ENCODE peak calls at places on chromosome 15, in nine cellular contexts. P is CD4-positive, alpha-beta T cell; Q is colonic mucosa; D is H1; W is ovary; E is upper lobe of right lung; L is B cell; O is fibroblast of lung; U is omental fat pad. G is an unnamed sample.

GRCh38 chr15:22958487-22959280 is 21.5 kb downstream of the CYFIP1 start:
- DNase-seq in P (no peak), Q (no peak), D (no peak), W (no peak), E (no peak), L (no peak), O (no peak), U (no peak), G (no peak)

GRCh38 chr15:58758141-58758540 is 8.6 kb upstream of the ADAM10 start:
- DNase-seq in P (no peak), Q (no peak), D (no peak), W (no peak), E (no peak), L (no peak), O (no peak), U (no peak), G (no peak)

GRCh38 chr15:82945326-82945725 is 7.2 kb downstream of the HOMER2 start:
- DNase-seq in P (no peak), Q (no peak), D (no peak), W (no peak), E (no peak), L (no peak), O (no peak), U (no peak), G (no peak)

GRCh38 chr15:98649996-98650870 is 1.9 kb downstream of the IGF1R start:
- DNase-seq in P (peak; percentile 25), Q (peak; percentile 53), D (no peak), W (peak; percentile 68), E (peak; percentile 76), L (no peak), O (peak; percentile 53), U (no peak), G (no peak)

GRCh38 chr15:66401130-66402021 is 14.7 kb downstream of the MAP2K1 start:
- DNase-seq in P (no peak), Q (no peak), D (no peak), W (no peak), E (no peak), L (no peak), O (peak; percentile 30), U (no peak), G (no peak)

GRCh38 chr15:49044761-49045571 is 1.3 kb downstream of the SECISBP2L start:
- DNase-seq in P (no peak), Q (no peak), D (no peak), W (no peak), E (no peak), L (no peak), O (peak; percentile 16), U (no peak), G (no peak)

GRCh38 chr15:76199106-76200082 is 111.9 kb downstream of the ETFA start:
- DNase-seq in P (no peak), Q (no peak), D (no peak), W (no peak), E (peak; percentile 36), L (no peak), O (peak; percentile 87), U (peak; percentile 4), G (no peak)

GRCh38 chr15:83287541-83288027 is 3.1 kb upstream of the BNC1 start:
- DNase-seq in P (no peak), Q (no peak), D (no peak), W (no peak), E (no peak), L (no peak), O (peak; percentile 99), U (no peak), G (no peak)

GRCh38 chr15:40892449-40893012 is 1.7 kb upstream of the VPS18 start:
- DNase-seq in P (no peak), Q (no peak), D (no peak), W (no peak), E (no peak), L (no peak), O (no peak), U (no peak), G (no peak)

GRCh38 chr15:40891810-40892448 is 2.3 kb upstream of the VPS18 start:
- DNase-seq in P (no peak), Q (peak; percentile 76), D (no peak), W (no peak), E (no peak), L (peak; percentile 46), O (peak; percentile 27), U (no peak), G (no peak)

GRCh38 chr15:40893019-40893723 is 1.1 kb upstream of the VPS18 start:
- DNase-seq in P (no peak), Q (no peak), D (no peak), W (peak; percentile 55), E (no peak), L (no peak), O (no peak), U (no peak), G (no peak)

GRCh38 chr15:40893733-40894688 is at the start of gene VPS18:
- DNase-seq in P (peak; percentile 99), Q (peak; percentile 99), D (peak; percentile 95), W (peak; percentile 100), E (peak; percentile 99), L (peak; percentile 97), O (peak; percentile 95), U (peak; percentile 99), G (peak; percentile 94)

GRCh38 chr15:40894689-40895308 is 549 bp downstream of the VPS18 start:
- DNase-seq in P (no peak), Q (peak; percentile 65), D (no peak), W (peak; percentile 68), E (peak; percentile 82), L (peak; percentile 64), O (peak; percentile 76), U (no peak), G (peak; percentile 65)
- TF ChIP-seq CTCF in P (peak; percentile 43), Q (peak; percentile 48), D (peak; percentile 55), W (peak; percentile 38), E (peak; percentile 44), L (peak; percentile 51), O (peak; percentile 45), U (no peak), G (no peak)

GRCh38 chr15:69340243-69340991 is 41.7 kb downstream of the PAQR5 start:
- DNase-seq in P (no peak), Q (no peak), D (no peak), W (no peak), E (no peak), L (no peak), O (no peak), U (no peak), G (no peak)

GRCh38 chr15:69341356-69341755 is 42.6 kb downstream of the PAQR5 start:
- DNase-seq in P (no peak), Q (no peak), D (no peak), W (no peak), E (no peak), L (no peak), O (no peak), U (no peak), G (no peak)

GRCh38 chr15:69337133-69337532 is 38.4 kb downstream of the PAQR5 start:
- DNase-seq in P (no peak), Q (no peak), D (no peak), W (no peak), E (no peak), L (no peak), O (peak; percentile 44), U (no peak), G (no peak)

GRCh38 chr15:69342460-69343076 is 43.9 kb downstream of the PAQR5 start:
- DNase-seq in P (no peak), Q (no peak), D (no peak), W (no peak), E (no peak), L (no peak), O (no peak), U (no peak), G (no peak)

DNA sequence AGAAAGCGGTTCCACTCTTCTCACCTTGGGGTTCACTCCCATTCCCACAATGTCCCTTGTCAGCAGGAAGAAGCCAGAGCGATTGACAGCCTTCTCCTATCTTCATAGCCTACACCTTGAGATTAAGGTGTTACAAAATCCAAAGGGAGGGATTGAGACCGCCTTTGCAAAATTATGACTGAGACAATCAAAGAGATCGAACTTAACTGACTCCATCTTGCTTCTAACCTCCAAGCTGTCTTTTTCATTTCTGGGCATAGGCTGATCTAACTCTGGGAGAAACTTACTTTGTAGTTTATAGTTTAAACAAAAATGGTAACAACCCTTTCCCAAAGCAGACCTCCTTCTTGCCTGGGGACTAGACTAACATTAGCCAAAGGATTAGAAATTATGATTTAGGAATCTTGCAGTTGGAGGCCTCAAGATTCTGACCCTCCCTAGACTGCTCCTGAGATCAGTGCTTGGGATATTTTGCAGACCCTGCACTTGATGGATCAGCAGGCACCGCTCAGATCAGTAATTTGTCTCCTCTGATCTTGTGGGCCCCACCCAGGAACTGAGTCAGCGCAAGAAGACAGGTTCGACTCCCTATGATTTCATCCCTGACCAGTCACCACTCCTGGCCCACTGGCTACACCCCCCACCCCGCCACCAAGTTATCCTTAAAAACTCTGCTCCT is 40.0 kb downstream of the PAQR5 start:
- DNase-seq in P (no peak), Q (no peak), D (no peak), W (no peak), E (no peak), L (no peak), O (peak; percentile 45), U (no peak), G (no peak)
- TF ChIP-seq CTCF in P (no peak), Q (no peak), D (no peak), W (no peak), E (no peak), L (no peak), O (no peak), U (no peak), G (no peak)

GRCh38 chr15:51286816-51287215 is 51.6 kb downstream of the CYP19A1 start:
- DNase-seq in P (no peak), Q (no peak), D (no peak), W (no peak), E (no peak), L (no peak), O (no peak), U (no peak), G (no peak)
- TF ChIP-seq CTCF in P (no peak), Q (peak; percentile 15), D (peak; percentile 34), W (no peak), E (no peak), L (no peak), O (no peak), U (no peak), G (no peak)

GRCh38 chr15:62027916-62028315 is 32.3 kb downstream of the VPS13C start:
- DNase-seq in P (no peak), Q (no peak), D (no peak), W (no peak), E (no peak), L (no peak), O (no peak), U (no peak), G (no peak)

GRCh38 chr15:62020576-62021160 is 39.6 kb downstream of the VPS13C start:
- DNase-seq in P (no peak), Q (no peak), D (no peak), W (no peak), E (no peak), L (no peak), O (peak; percentile 26), U (no peak), G (no peak)

GRCh38 chr15:62026707-62027565 is 33.3 kb downstream of the VPS13C start:
- DNase-seq in P (no peak), Q (no peak), D (no peak), W (no peak), E (no peak), L (no peak), O (no peak), U (no peak), G (no peak)

DNA sequence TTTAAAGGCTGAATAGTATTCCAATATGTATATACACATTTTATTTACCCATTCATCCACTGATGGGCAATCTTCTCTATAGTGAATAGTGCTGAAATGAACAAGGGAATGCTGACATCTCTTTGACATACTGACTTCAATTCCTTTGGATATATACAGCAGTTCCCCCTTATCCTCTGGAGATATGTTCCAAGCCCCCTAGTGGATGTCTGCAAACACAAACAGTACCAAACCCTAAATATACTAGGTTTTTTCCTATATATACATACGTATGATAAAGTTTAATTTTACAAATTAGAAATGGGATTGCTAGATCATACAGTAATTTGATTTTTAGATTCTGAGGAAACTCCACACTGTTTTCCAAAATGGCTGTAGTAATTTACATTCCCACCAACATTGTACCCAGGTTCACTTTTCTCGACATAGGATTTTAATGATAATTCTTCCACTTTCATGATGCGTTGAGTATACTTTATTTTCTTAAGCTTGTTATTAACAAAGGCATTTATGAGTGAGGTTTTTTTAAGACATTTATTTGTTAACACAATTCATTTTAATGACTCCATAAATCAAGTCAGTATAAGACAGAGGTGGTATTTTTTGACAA is 38.2 kb downstream of the VPS13C start:
- DNase-seq in P (no peak), Q (no peak), D (no peak), W (no peak), E (no peak), L (no peak), O (no peak), U (no peak), G (no peak)
- TF ChIP-seq CTCF in P (no peak), Q (no peak), D (no peak), W (no peak), E (peak; percentile 20), L (peak; percentile 34), O (no peak), U (no peak), G (no peak)